ENCODE peak calls at places on chromosomes 4 and X, in nine cellular contexts. T is GM10248, K is mucosa of descending colon, U is lower lobe of right lung, I is colonic mucosa, G is fibroblast of pulmonary artery, C is HFFc6, S is MM.1S, A is upper lobe of right lung. X is an unnamed sample.

GRCh38 chr4:122874194-122874593 is 47.6 kb downstream of the FGF2 start:
- DNase-seq in T (no peak), G (peak; percentile 93), A (no peak), S (no peak), U (no peak), I (no peak), C (peak; percentile 67), K (no peak), X (no peak)

GRCh38 chrX:130575831-130576404 is 174.1 kb downstream of the RBMX2 start:
- DNase-seq in S (peak; percentile 54), K (no peak), T (peak; percentile 38), C (peak; percentile 20), A (peak; percentile 48), I (peak; percentile 25), U (peak; percentile 41), G (peak; percentile 49), X (no peak)

GRCh38 chrX:9182041-9182440 is 148.1 kb upstream of the FAM9B start:
- DNase-seq in A (no peak), K (no peak), I (no peak), G (no peak), T (no peak), C (no peak), S (no peak), U (no peak), X (no peak)

GRCh38 chr4:15186826-15187225 is 184.5 kb downstream of the CPEB2 start:
- DNase-seq in A (no peak), S (no peak), K (no peak), T (no peak), C (no peak), G (no peak), I (no peak), U (no peak), X (no peak)

GRCh38 chr4:78437608-78438088 is 113.9 kb upstream of the ANXA3 start:
- DNase-seq in A (no peak), C (peak; percentile 3), U (no peak), K (no peak), G (peak; percentile 12), I (no peak), S (no peak), T (no peak), X (no peak)

GRCh38 chr4:168514249-168514852 is 17.5 kb downstream of the PALLD start:
- DNase-seq in U (no peak), C (peak; percentile 49), G (peak; percentile 65), I (no peak), T (peak; percentile 12), S (peak; percentile 35), K (no peak), A (no peak), X (no peak)

GRCh38 chr4:159551268-159551667 is 448.4 kb downstream of the RAPGEF2 start:
- DNase-seq in G (peak; percentile 64), T (no peak), C (no peak), S (no peak), U (no peak), I (no peak), K (no peak), A (no peak), X (no peak)

GRCh38 chr4:173333658-173334084 is 487 bp downstream of the HMGB2 start:
- DNase-seq in G (peak; percentile 40), U (peak; percentile 77), A (peak; percentile 88), C (peak; percentile 8), T (peak; percentile 25), K (peak; percentile 82), S (peak; percentile 46), I (peak; percentile 65), X (peak; percentile 70)

GRCh38 chrX:50996930-50997329 is 86.4 kb downstream of the BMP15 start:
- DNase-seq in A (no peak), S (no peak), C (no peak), T (no peak), U (no peak), G (no peak), I (no peak), K (no peak), X (no peak)

GRCh38 chr4:183746305-183747229 is 87.5 kb downstream of the TRAPPC11 start:
- DNase-seq in G (no peak), K (no peak), A (no peak), C (no peak), S (no peak), I (no peak), U (no peak), T (no peak), X (no peak)

GRCh38 chrX:16785247-16786138 is 773 bp upstream of the TXLNG start:
- DNase-seq in I (peak; percentile 48), S (peak; percentile 11), K (peak; percentile 64), C (no peak), G (no peak), U (no peak), T (no peak), A (no peak), X (no peak)

GRCh38 chrX:125152011-125152410 is 167.7 kb upstream of the TEX13C start:
- DNase-seq in K (no peak), S (no peak), A (no peak), T (no peak), G (no peak), C (no peak), U (no peak), I (no peak), X (no peak)

GRCh38 chr4:42150653-42151567 is 1.5 kb downstream of the BEND4 start:
- DNase-seq in K (peak; percentile 53), G (no peak), A (no peak), U (no peak), I (peak; percentile 19), C (no peak), S (no peak), T (peak; percentile 68), X (no peak)

GRCh38 chrX:147522986-147523385 is 388.7 kb upstream of the FMR1 start:
- DNase-seq in I (no peak), U (no peak), A (no peak), G (no peak), S (no peak), C (no peak), K (no peak), T (no peak), X (no peak)

GRCh38 chrX:139106111-139106510 is 394.6 kb upstream of the FGF13 start:
- DNase-seq in S (no peak), G (peak; percentile 7), A (no peak), C (peak; percentile 6), K (no peak), I (no peak), T (no peak), U (no peak), X (no peak)

GRCh38 chr4:154364012-154364863 is 127.4 kb downstream of the DCHS2 start:
- DNase-seq in U (no peak), C (no peak), K (no peak), T (no peak), I (no peak), G (no peak), S (no peak), A (no peak), X (no peak)

GRCh38 chrX:53831662-53832635 is 145.4 kb upstream of the HUWE1 start:
- DNase-seq in S (peak; percentile 30), U (no peak), T (peak; percentile 41), C (peak; percentile 2), K (no peak), A (no peak), I (peak; percentile 29), G (peak; percentile 29), X (no peak)
- TF ChIP-seq CTCF in S (peak; percentile 53), U (peak; percentile 37), T (no peak), C (peak; percentile 60), K (no peak), A (peak; percentile 42), I (no peak), G (peak; percentile 48), X (peak; percentile 65)

GRCh38 chr4:112031712-112032328 is 113.4 kb upstream of the FAM241A start:
- DNase-seq in I (peak; percentile 26), A (no peak), G (peak; percentile 75), T (peak; percentile 50), U (no peak), C (peak; percentile 58), K (no peak), S (peak; percentile 57), X (no peak)
- TF ChIP-seq CTCF in I (peak; percentile 57), A (peak; percentile 61), G (peak; percentile 84), T (peak; percentile 56), U (peak; percentile 50), C (peak; percentile 91), K (peak; percentile 10), S (peak; percentile 71), X (peak; percentile 87)

GRCh38 chrX:78708171-78708570 is 39.3 kb upstream of the LPAR4 start:
- DNase-seq in G (peak; percentile 53), S (no peak), A (no peak), C (peak; percentile 28), T (peak; percentile 5), U (no peak), K (no peak), I (peak; percentile 20), X (no peak)
- TF ChIP-seq CTCF in G (peak; percentile 67), S (peak; percentile 38), A (peak; percentile 26), C (peak; percentile 73), T (no peak), U (peak; percentile 26), K (no peak), I (no peak), X (peak; percentile 57)

DNA sequence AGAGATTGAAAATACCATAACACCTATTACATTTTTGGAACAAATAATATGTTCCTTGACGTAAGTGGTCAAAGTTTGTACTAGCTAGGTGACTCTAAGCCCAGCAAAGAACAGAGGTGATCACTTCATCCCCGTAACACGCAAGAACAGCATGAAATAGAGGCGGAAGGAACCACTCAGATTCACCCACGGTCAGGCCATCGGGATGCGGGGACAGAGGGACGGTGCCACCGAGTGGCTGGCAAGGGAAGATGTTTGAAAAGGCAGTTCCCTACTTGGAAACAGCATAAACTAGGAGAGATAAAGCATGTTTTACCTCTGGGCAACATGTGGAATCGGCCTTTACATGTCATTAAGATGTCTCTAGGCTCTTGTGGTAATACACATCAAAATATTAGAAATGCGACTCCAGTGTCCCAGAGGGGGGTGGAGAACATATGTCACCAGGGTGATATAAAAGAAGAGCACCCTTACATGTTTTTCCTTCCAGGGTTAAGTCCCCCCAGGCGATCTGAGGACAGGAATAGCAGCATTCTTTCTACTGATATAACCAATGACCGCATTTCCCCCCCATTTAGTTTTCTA is 84.0 kb downstream of the PHKA2 start:
- DNase-seq in U (no peak), G (peak; percentile 24), K (no peak), T (peak; percentile 34), I (no peak), A (no peak), S (no peak), C (no peak), X (no peak)
- TF ChIP-seq CTCF in U (peak; percentile 31), G (peak; percentile 23), K (no peak), T (peak; percentile 43), I (no peak), A (peak; percentile 22), S (no peak), C (peak; percentile 27), X (peak; percentile 58)

X was measured in type B pancreatic cell.